ENCODE peak calls at places on chromosomes 7 and 10, in five cellular contexts. G is HFF-Myc, N is AG04450, Y is fibroblast of villous mesenchyme, P is choroid plexus epithelial cell. U is an unnamed sample.

GRCh38 chr7:68245688-68246087 is 1249.1 kb downstream of the TYW1 start:
- DNase-seq in G (no peak), N (no peak), Y (no peak), P (no peak), U (peak; percentile 17)

GRCh38 chr7:112892263-112892662 is 102.1 kb upstream of the TMEM168 start:
- DNase-seq in G (peak; percentile 45), N (peak; percentile 1), Y (peak; percentile 11), P (peak; percentile 53), U (no peak)

GRCh38 chr10:14478639-14479038 is 147.9 kb upstream of the FRMD4A start:
- DNase-seq in G (no peak), N (peak; percentile 48), Y (peak; percentile 63), P (peak; percentile 87), U (peak; percentile 86)

GRCh38 chr10:110642204-110642979 is 1.7 kb upstream of the RBM20 start:
- DNase-seq in G (no peak), N (no peak), Y (no peak), P (no peak), U (no peak)

GRCh38 chr10:69088471-69088769 is 517 bp downstream of the SRGN start:
- DNase-seq in G (no peak), N (no peak), Y (no peak), P (no peak), U (no peak)

GRCh38 chr10:114556236-114557122 is 101.6 kb downstream of the ABLIM1 start:
- DNase-seq in G (no peak), N (no peak), Y (no peak), P (no peak), U (no peak)

GRCh38 chr7:97731736-97732370 is at the start of gene TAC1:
- DNase-seq in G (peak; percentile 6), N (no peak), Y (no peak), P (no peak), U (no peak)

GRCh38 chr10:109723305-109723704 is 200.0 kb downstream of the XPNPEP1 start:
- DNase-seq in G (no peak), N (no peak), Y (no peak), P (no peak), U (no peak)

GRCh38 chr7:116139007-116139406 is 71.3 kb upstream of the TES start:
- DNase-seq in G (no peak), N (no peak), Y (no peak), P (no peak), U (no peak)

GRCh38 chr7:50806143-50806542 is 23.4 kb upstream of the GRB10 start:
- DNase-seq in G (no peak), N (no peak), Y (no peak), P (no peak), U (no peak)

GRCh38 chr7:913736-914520 is 37.6 kb downstream of the GET4 start:
- DNase-seq in G (no peak), N (no peak), Y (no peak), P (no peak), U (no peak)

GRCh38 chr10:71333154-71333887 is 14.3 kb downstream of the SLC29A3 start:
- DNase-seq in G (no peak), N (no peak), Y (no peak), P (no peak), U (no peak)

GRCh38 chr10:112314822-112315474 is 31.7 kb downstream of the TECTB start:
- DNase-seq in G (peak; percentile 33), N (peak; percentile 55), Y (peak; percentile 74), P (peak; percentile 88), U (no peak)

GRCh38 chr7:134995239-134996096 is 9.2 kb downstream of the AGBL3 start:
- DNase-seq in G (no peak), N (no peak), Y (no peak), P (no peak), U (no peak)

GRCh38 chr10:7667262-7668141 is 736 bp upstream of the ITIH5 start:
- DNase-seq in G (no peak), N (no peak), Y (no peak), P (no peak), U (no peak)

GRCh38 chr10:62278461-62278910 is 9.8 kb upstream of the RTKN2 start:
- DNase-seq in G (no peak), N (no peak), Y (peak; percentile 41), P (peak; percentile 31), U (peak; percentile 40)

GRCh38 chr7:24572421-24573007 is 738 bp upstream of the PALS2 start:
- DNase-seq in G (no peak), N (no peak), Y (peak; percentile 18), P (peak; percentile 19), U (no peak)

GRCh38 chr7:43764039-43764789 is 5.7 kb downstream of the BLVRA start:
- DNase-seq in G (no peak), N (no peak), Y (peak; percentile 50), P (peak; percentile 68), U (no peak)

GRCh38 chr7:11784808-11785536 is 47.0 kb downstream of the THSD7A start:
- DNase-seq in G (no peak), N (no peak), Y (no peak), P (peak; percentile 9), U (no peak)

GRCh38 chr10:70367195-70367796 is 15.1 kb downstream of the LRRC20 start:
- DNase-seq in G (no peak), N (peak; percentile 74), Y (peak; percentile 96), P (peak; percentile 68), U (no peak)

GRCh38 chr7:139647085-139647484 is 123.6 kb downstream of the CLEC2L start:
- DNase-seq in G (no peak), N (no peak), Y (peak; percentile 27), P (peak; percentile 55), U (no peak)

GRCh38 chr10:2119316-2119715 is 382.0 kb upstream of the ADARB2 start:
- DNase-seq in G (no peak), N (no peak), Y (no peak), P (no peak), U (no peak)

GRCh38 chr7:2138146-2138765 is 94.5 kb downstream of the MAD1L1 start:
- DNase-seq in G (no peak), N (no peak), Y (no peak), P (no peak), U (no peak)

GRCh38 chr10:132550366-132551092 is 12.9 kb downstream of the INPP5A start:
- DNase-seq in G (no peak), N (no peak), Y (no peak), P (no peak), U (no peak)
- H3K4me3 ChIP-seq in G (no peak overlapping the region), N (no peak overlapping the region), Y (no peak overlapping the region), P (no peak overlapping the region), U (no peak overlapping the region)

GRCh38 chr7:91090684-91091083 is 173.5 kb upstream of the FZD1 start:
- DNase-seq in G (no peak), N (no peak), Y (no peak), P (no peak), U (no peak)
- TF ChIP-seq CTCF in G (no peak), N (no peak), Y (no peak), P (no peak), U (no peak)

GRCh38 chr10:80452688-80453391 is 1.3 kb upstream of the TSPAN14 start:
- DNase-seq in G (no peak), N (no peak), Y (no peak), P (no peak), U (no peak)
- H3K4me3 ChIP-seq in G (peak overlapping the region; percentile 29), N (peak overlapping the region; percentile 59), Y (peak overlapping the region; percentile 55), P (no peak overlapping the region), U (peak overlapping the region; percentile 50)

GRCh38 chr10:79561257-79561656 is 1.1 kb upstream of the SFTPA2 start:
- DNase-seq in G (no peak), N (no peak), Y (no peak), P (no peak), U (no peak)
- TF ChIP-seq CTCF in G (no peak), N (no peak), Y (no peak), P (no peak), U (no peak)

GRCh38 chr7:74029094-74029785 is 1.3 kb downstream of the ELN start:
- DNase-seq in G (no peak), N (no peak), Y (no peak), P (no peak), U (no peak)
- H3K4me3 ChIP-seq in G (no peak overlapping the region), N (no peak overlapping the region), Y (no peak overlapping the region), P (no peak overlapping the region), U (peak overlapping the region; percentile 79)

DNA sequence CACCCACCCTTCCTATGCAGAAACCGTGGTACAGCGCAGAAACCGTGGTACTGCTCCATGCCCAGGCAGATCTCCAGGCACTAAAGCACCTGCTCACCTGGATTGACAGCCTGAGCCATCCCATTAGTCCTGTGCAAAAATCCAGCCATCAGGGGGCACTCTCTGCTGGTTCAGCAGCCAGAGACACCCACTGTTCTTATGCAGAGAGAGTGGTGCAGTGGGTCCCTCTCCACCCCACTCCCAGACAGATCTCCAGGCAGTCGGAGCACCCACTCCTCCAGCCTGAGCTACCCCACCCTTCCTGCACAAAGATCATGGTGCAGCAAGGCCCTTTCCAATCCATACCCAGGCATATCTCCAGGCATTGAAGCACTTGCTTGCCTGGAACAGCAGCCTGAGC is 219.8 kb downstream of the CTNNA3 start:
- DNase-seq in G (no peak), N (no peak), Y (no peak), P (no peak), U (no peak)
- TF ChIP-seq CTCF in G (no peak), N (no peak), Y (no peak), P (no peak), U (no peak)

DNA sequence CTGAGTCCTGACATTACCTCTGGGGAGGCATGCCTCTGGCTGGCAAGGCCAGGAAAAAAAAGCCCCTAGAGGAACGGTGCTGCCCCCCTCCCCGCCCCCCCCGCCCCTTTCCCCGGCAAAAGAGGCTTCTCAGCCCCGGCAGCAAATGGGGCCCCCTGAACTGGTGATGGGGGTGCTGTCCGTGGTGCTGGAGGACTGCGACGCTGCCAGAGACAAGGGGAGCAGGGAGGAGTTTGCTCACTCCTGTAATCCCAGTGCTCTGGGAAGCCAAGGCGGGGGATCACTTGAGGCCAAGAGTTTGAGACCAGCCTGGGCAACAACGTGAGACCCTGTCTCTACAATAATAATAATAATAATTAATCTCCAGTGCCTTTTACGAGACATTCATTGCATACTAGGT is 23.7 kb downstream of the SRRM3 start:
- DNase-seq in G (no peak), N (no peak), Y (peak; percentile 42), P (peak; percentile 41), U (no peak)
- H3K4me3 ChIP-seq in G (no peak overlapping the region), N (no peak overlapping the region), Y (no peak overlapping the region), P (no peak overlapping the region), U (no peak overlapping the region)

GRCh38 chr7:105015631-105015965 is 1.6 kb downstream of the KMT2E start:
- DNase-seq in G (no peak), N (no peak), Y (peak; percentile 64), P (peak; percentile 53), U (no peak)

GRCh38 chr7:105013818-105014724 is at the start of gene KMT2E:
- DNase-seq in G (peak; percentile 42), N (peak; percentile 65), Y (peak; percentile 81), P (peak; percentile 89), U (no peak)

GRCh38 chr7:105016083-105017075 is 2.4 kb downstream of the KMT2E start:
- DNase-seq in G (no peak), N (no peak), Y (no peak), P (peak; percentile 59), U (no peak)

GRCh38 chr7:105013283-105013817 is 655 bp upstream of the KMT2E start:
- DNase-seq in G (peak; percentile 79), N (peak; percentile 86), Y (peak; percentile 94), P (peak; percentile 97), U (peak; percentile 80)

GRCh38 chr7:105014725-105015630 is 973 bp downstream of the KMT2E start:
- DNase-seq in G (no peak), N (no peak), Y (peak; percentile 52), P (peak; percentile 56), U (no peak)
- TF ChIP-seq CTCF in G (no peak), N (no peak), Y (no peak), P (no peak), U (no peak)